ENCODE peak calls at places on chromosomes 7 and 10, in six cellular contexts. U is hepatocyte; W is activated CD4-positive, alpha-beta T cell treated with anti-CD3 and anti-CD28 coated beads for 1 hour; E is NCI-H2171 treated with DMSO at 0.1 percent for 48 hours; K is Peyer's patch; V is CD8-positive, alpha-beta memory T cell. S is an unnamed sample.

GRCh38 chr10:78758176-78758575 is 310.6 kb upstream of the ZMIZ1 start:
- DNase-seq in U (no peak), W (no peak), V (no peak), E (no peak), K (no peak), S (no peak)

GRCh38 chr7:155584261-155584660 is 37.9 kb upstream of the CNPY1 start:
- DNase-seq in K (no peak), E (no peak), V (no peak), W (no peak), U (no peak), S (no peak)

GRCh38 chr7:27739301-27739913 is 555 bp upstream of the TAX1BP1 start:
- DNase-seq in W (no peak), E (peak), V (no peak), U (no peak), K (no peak), S (no peak)

GRCh38 chr10:126199221-126199998 is 188.9 kb downstream of the ADAM12 start:
- DNase-seq in K (no peak), V (no peak), U (peak), E (no peak), W (no peak), S (no peak)

GRCh38 chr7:123727071-123727837 is 21.5 kb downstream of the WASL start:
- DNase-seq in E (no peak), U (peak), V (no peak), W (no peak), K (no peak), S (no peak)

GRCh38 chr10:30538086-30538485 is 91.5 kb downstream of the LYZL2 start:
- DNase-seq in E (no peak), V (no peak), W (no peak), U (no peak), K (no peak), S (no peak)

GRCh38 chr7:87361320-87361719 is 15.9 kb downstream of the CROT start:
- DNase-seq in K (no peak), W (no peak), V (no peak), U (no peak), E (no peak), S (no peak)

GRCh38 chr7:66013938-66014337 is 31.9 kb upstream of the GUSB start:
- DNase-seq in E (no peak), W (no peak), K (no peak), V (no peak), U (peak), S (no peak)

GRCh38 chr7:5183155-5183554 is 6.9 kb upstream of the WIPI2 start:
- DNase-seq in K (no peak), E (peak), U (no peak), V (no peak), W (no peak), S (no peak)

GRCh38 chr7:26197153-26198115 is 3.1 kb downstream of the HNRNPA2B1 start:
- DNase-seq in U (no peak), W (no peak), E (no peak), V (no peak), K (no peak), S (no peak)